ENCODE peak calls at places on chromosomes 4 and X, in five cellular contexts. One of them, this sample, is unnamed. For H3K4me1, the result is how much of the 10 kb centered on the place peaks cover.

GRCh38 chr4:95701500-95701899 is 138.4 kb upstream of the PDHA2 start:
- DNase-seq in psoas muscle: no peak
- DNase-seq in tibial nerve: no peak
- DNase-seq in body of pancreas: no peak
- DNase-seq in transverse colon: no peak
- DNase-seq in this sample: no peak

GRCh38 chrX:103878466-103879151 is 46.6 kb upstream of the RAB9B start:
- DNase-seq in psoas muscle: no peak
- DNase-seq in tibial nerve: no peak
- DNase-seq in body of pancreas: no peak
- DNase-seq in transverse colon: no peak
- DNase-seq in this sample: peak

GRCh38 chrX:57070185-57070984 is 51.0 kb downstream of the SPIN2B start:
- DNase-seq in psoas muscle: no peak
- DNase-seq in tibial nerve: no peak
- DNase-seq in body of pancreas: no peak
- DNase-seq in transverse colon: no peak
- DNase-seq in this sample: peak

GRCh38 chr4:156762851-156763250 is 208.7 kb downstream of the PDGFC start:
- DNase-seq in psoas muscle: no peak
- DNase-seq in tibial nerve: no peak
- DNase-seq in body of pancreas: no peak
- DNase-seq in transverse colon: no peak
- DNase-seq in this sample: no peak

GRCh38 chr4:156968479-156968984 is 3.1 kb downstream of the PDGFC start:
- DNase-seq in psoas muscle: peak
- DNase-seq in tibial nerve: peak
- DNase-seq in body of pancreas: peak
- DNase-seq in transverse colon: peak
- DNase-seq in this sample: peak

GRCh38 chr4:58275856-58276255 is 1165.7 kb upstream of the IGFBP7 start:
- DNase-seq in psoas muscle: no peak
- DNase-seq in tibial nerve: no peak
- DNase-seq in body of pancreas: no peak
- DNase-seq in transverse colon: no peak
- DNase-seq in this sample: no peak

GRCh38 chr4:138736362-138736761 is 279.2 kb upstream of the NOCT start:
- DNase-seq in psoas muscle: no peak
- DNase-seq in tibial nerve: no peak
- DNase-seq in body of pancreas: no peak
- DNase-seq in transverse colon: no peak
- DNase-seq in this sample: peak

GRCh38 chr4:16505726-16506125 is 279.5 kb upstream of the TAPT1 start:
- DNase-seq in psoas muscle: no peak
- DNase-seq in tibial nerve: no peak
- DNase-seq in body of pancreas: no peak
- DNase-seq in transverse colon: no peak
- DNase-seq in this sample: peak

GRCh38 chr4:74364649-74365491 is at the start of gene EREG:
- DNase-seq in psoas muscle: peak
- DNase-seq in tibial nerve: no peak
- DNase-seq in body of pancreas: peak
- DNase-seq in transverse colon: peak
- DNase-seq in this sample: peak

GRCh38 chr4:73815145-73815544 is 21.3 kb upstream of the CXCL6 start:
- DNase-seq in psoas muscle: no peak
- DNase-seq in tibial nerve: no peak
- DNase-seq in body of pancreas: no peak
- DNase-seq in transverse colon: no peak
- DNase-seq in this sample: no peak

GRCh38 chr4:108168672-108169562 is at the start of gene LEF1:
- DNase-seq in psoas muscle: no peak
- DNase-seq in tibial nerve: no peak
- DNase-seq in body of pancreas: no peak
- DNase-seq in transverse colon: peak
- DNase-seq in this sample: peak

GRCh38 chr4:160537681-160538080 is 1434.8 kb downstream of the RAPGEF2 start:
- DNase-seq in psoas muscle: no peak
- DNase-seq in tibial nerve: no peak
- DNase-seq in body of pancreas: no peak
- DNase-seq in transverse colon: no peak
- DNase-seq in this sample: no peak

GRCh38 chr4:118981171-118981838 is 92.7 kb downstream of the SYNPO2 start:
- DNase-seq in psoas muscle: no peak
- DNase-seq in tibial nerve: no peak
- DNase-seq in body of pancreas: no peak
- DNase-seq in transverse colon: no peak
- DNase-seq in this sample: no peak

GRCh38 chrX:115560211-115560977 is 580 bp upstream of the PLS3 start:
- DNase-seq in psoas muscle: no peak
- DNase-seq in tibial nerve: no peak
- DNase-seq in body of pancreas: peak
- DNase-seq in transverse colon: no peak
- DNase-seq in this sample: no peak

GRCh38 chrX:134542485-134542884 is 82.5 kb downstream of the HPRT1 start:
- DNase-seq in psoas muscle: no peak
- DNase-seq in tibial nerve: no peak
- DNase-seq in body of pancreas: peak
- DNase-seq in transverse colon: no peak
- DNase-seq in this sample: peak

GRCh38 chrX:13685126-13685763 is 3.7 kb upstream of the RAB9A start:
- DNase-seq in psoas muscle: no peak
- DNase-seq in tibial nerve: no peak
- DNase-seq in body of pancreas: no peak
- DNase-seq in transverse colon: no peak
- DNase-seq in this sample: no peak

DNA sequence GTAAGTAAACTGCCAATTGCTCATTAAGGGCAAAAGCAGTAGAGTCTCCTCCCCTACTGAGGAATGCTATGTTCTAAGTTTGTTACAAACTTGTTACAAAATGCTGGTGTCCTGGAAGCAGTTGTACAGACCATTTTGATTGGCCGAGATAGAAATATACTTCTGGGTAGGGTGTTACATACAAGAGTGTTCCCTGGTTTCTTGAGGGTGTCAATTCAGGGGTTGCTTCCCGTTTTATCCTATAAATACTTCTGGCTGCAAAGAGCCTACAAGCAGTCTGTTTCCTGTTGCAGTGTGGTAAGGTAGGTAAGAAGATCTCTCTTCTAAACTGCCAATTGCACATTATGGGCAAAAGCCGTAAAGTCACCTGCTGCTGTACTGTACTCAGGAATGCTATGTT is 5.7 kb downstream of the TRPC5OS start:
- DNase-seq in psoas muscle: no peak
- DNase-seq in tibial nerve: no peak
- DNase-seq in body of pancreas: no peak
- DNase-seq in transverse colon: no peak
- DNase-seq in this sample: no peak
- H3K4me3 ChIP-seq in psoas muscle: no peak
- H3K4me3 ChIP-seq in tibial nerve: no peak
- H3K4me3 ChIP-seq in body of pancreas: no peak
- H3K4me3 ChIP-seq in transverse colon: no peak
- H3K4me3 ChIP-seq in this sample: no peak

GRCh38 chrX:10603612-10604011 is 16.8 kb downstream of the MID1 start:
- DNase-seq in psoas muscle: no peak
- DNase-seq in tibial nerve: no peak
- DNase-seq in body of pancreas: no peak
- DNase-seq in transverse colon: no peak
- DNase-seq in this sample: no peak
- H3K4me1 ChIP-seq in psoas muscle: under half
- H3K4me1 ChIP-seq in tibial nerve: under half
- H3K4me1 ChIP-seq in body of pancreas: under half
- H3K4me1 ChIP-seq in transverse colon: under half
- H3K4me1 ChIP-seq in this sample: under half

GRCh38 chr4:8269535-8270417 is at the start of gene HTRA3:
- DNase-seq in psoas muscle: peak
- DNase-seq in tibial nerve: peak
- DNase-seq in body of pancreas: no peak
- DNase-seq in transverse colon: peak
- DNase-seq in this sample: peak
- H3K4me3 ChIP-seq in psoas muscle: peak
- H3K4me3 ChIP-seq in tibial nerve: peak
- H3K4me3 ChIP-seq in body of pancreas: no peak
- H3K4me3 ChIP-seq in transverse colon: peak
- H3K4me3 ChIP-seq in this sample: peak

DNA sequence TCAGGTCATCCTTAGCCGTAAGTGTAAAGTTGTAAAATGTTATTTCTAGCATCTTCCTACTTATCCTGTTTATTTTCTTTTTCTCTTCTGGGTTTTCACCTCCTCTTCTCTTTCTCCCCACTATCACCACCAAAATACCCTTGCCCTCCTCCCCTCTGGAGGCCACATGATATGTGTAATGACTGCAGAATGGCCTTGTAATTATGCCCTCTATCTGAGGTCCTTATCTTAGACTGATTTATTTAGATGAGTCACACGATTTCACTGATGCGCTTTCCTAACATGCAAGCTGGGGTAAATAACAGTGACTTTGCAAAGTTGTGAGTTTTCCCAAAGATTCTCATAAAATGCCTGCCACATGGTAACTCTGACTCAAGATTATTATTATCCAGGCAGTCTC is 231.8 kb upstream of the GPRIN3 start:
- DNase-seq in psoas muscle: no peak
- DNase-seq in tibial nerve: no peak
- DNase-seq in body of pancreas: no peak
- DNase-seq in transverse colon: no peak
- DNase-seq in this sample: peak
- H3K4me1 ChIP-seq in psoas muscle: under half
- H3K4me1 ChIP-seq in tibial nerve: under half
- H3K4me1 ChIP-seq in body of pancreas: under half
- H3K4me1 ChIP-seq in transverse colon: under half
- H3K4me1 ChIP-seq in this sample: under half

GRCh38 chr4:88006956-88007303 is 505 bp upstream of the PKD2 start:
- DNase-seq in psoas muscle: no peak
- DNase-seq in tibial nerve: no peak
- DNase-seq in body of pancreas: no peak
- DNase-seq in transverse colon: no peak
- DNase-seq in this sample: no peak
- H3K4me3 ChIP-seq in psoas muscle: peak
- H3K4me3 ChIP-seq in tibial nerve: peak
- H3K4me3 ChIP-seq in body of pancreas: no peak
- H3K4me3 ChIP-seq in transverse colon: no peak
- H3K4me3 ChIP-seq in this sample: peak

GRCh38 chr4:153560918-153561317 is 94.8 kb downstream of the TMEM131L start:
- DNase-seq in psoas muscle: no peak
- DNase-seq in tibial nerve: no peak
- DNase-seq in body of pancreas: no peak
- DNase-seq in transverse colon: no peak
- DNase-seq in this sample: no peak

GRCh38 chr4:153566751-153567150 is 100.6 kb downstream of the TMEM131L start:
- DNase-seq in psoas muscle: peak
- DNase-seq in tibial nerve: no peak
- DNase-seq in body of pancreas: peak
- DNase-seq in transverse colon: peak
- DNase-seq in this sample: no peak

GRCh38 chr4:153570228-153570973 is 104.2 kb downstream of the TMEM131L start:
- DNase-seq in psoas muscle: no peak
- DNase-seq in tibial nerve: no peak
- DNase-seq in body of pancreas: no peak
- DNase-seq in transverse colon: no peak
- DNase-seq in this sample: no peak

GRCh38 chr4:153564630-153565525 is 98.7 kb downstream of the TMEM131L start:
- DNase-seq in psoas muscle: no peak
- DNase-seq in tibial nerve: no peak
- DNase-seq in body of pancreas: peak
- DNase-seq in transverse colon: no peak
- DNase-seq in this sample: no peak
- H3K4me1 ChIP-seq in psoas muscle: half or more
- H3K4me1 ChIP-seq in tibial nerve: under half
- H3K4me1 ChIP-seq in body of pancreas: half or more
- H3K4me1 ChIP-seq in transverse colon: under half
- H3K4me1 ChIP-seq in this sample: under half

DNA sequence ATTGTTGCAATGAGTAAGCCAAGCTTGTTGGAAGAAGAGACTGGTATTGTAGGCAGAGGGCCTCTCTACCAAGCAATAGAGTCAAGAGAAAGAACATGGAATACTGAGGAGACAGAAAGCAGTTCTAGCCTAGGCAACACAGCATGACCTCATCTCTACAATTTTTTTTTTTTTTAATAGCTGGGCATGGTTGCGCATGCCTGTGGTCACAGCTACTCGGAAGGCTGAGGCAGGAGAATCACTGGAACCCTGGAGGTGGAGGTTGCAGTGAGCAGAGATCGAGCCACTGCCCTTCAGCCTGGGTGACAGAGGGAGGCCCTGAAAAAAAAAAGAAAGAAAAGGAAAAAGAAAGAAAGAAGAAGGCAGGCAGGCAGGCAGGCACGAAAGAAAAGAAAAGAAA is 11.7 kb upstream of the ZBTB33 start:
- DNase-seq in psoas muscle: no peak
- DNase-seq in tibial nerve: no peak
- DNase-seq in body of pancreas: no peak
- DNase-seq in transverse colon: no peak
- DNase-seq in this sample: no peak
- H3K4me3 ChIP-seq in psoas muscle: no peak
- H3K4me3 ChIP-seq in tibial nerve: no peak
- H3K4me3 ChIP-seq in body of pancreas: no peak
- H3K4me3 ChIP-seq in transverse colon: no peak
- H3K4me3 ChIP-seq in this sample: no peak